ENCODE peak calls at places on chromosome 13, in eight cellular contexts. J is psoas muscle; W is PC-3; U is naive thymus-derived CD4-positive, alpha-beta T cell; Y is heart right ventricle; X is osteoblast; R is suprapubic skin; Z is mucosa of descending colon. K is an unnamed sample. For H3K9me3 and H3K4me1, the result is how much of the 10 kb centered on the place peaks cover.

GRCh38 chr13:29540334-29540733 is 55.2 kb downstream of the SLC7A1 start:
- DNase-seq in J (no peak), W (no peak), U (no peak), Y (no peak), X (no peak), R (no peak), Z (no peak), K (no peak)

GRCh38 chr13:94896238-94896637 is 183.9 kb upstream of the SOX21 start:
- DNase-seq in J (no peak), W (no peak), U (no peak), Y (no peak), X (no peak), R (no peak), Z (no peak), K (no peak)

GRCh38 chr13:42110410-42111155 is 62.1 kb downstream of the DGKH start:
- DNase-seq in J (no peak), W (peak), U (peak), Y (peak), X (peak), R (no peak), Z (no peak), K (no peak)

GRCh38 chr13:21657538-21657937 is 13.3 kb upstream of the FGF9 start:
- DNase-seq in J (no peak), W (peak), U (no peak), Y (no peak), X (no peak), R (no peak), Z (no peak), K (no peak)

GRCh38 chr13:41693434-41693833 is 236.1 kb downstream of the RGCC start:
- DNase-seq in J (no peak), W (no peak), U (no peak), Y (no peak), X (no peak), R (no peak), Z (no peak), K (no peak)

GRCh38 chr13:40377783-40378182 is 288.7 kb downstream of the FOXO1 start:
- DNase-seq in J (no peak), W (no peak), U (no peak), Y (no peak), X (peak), R (no peak), Z (no peak), K (no peak)

GRCh38 chr13:44322928-44323327 is 50.7 kb upstream of the SERP2 start:
- DNase-seq in J (no peak), W (peak), U (no peak), Y (no peak), X (no peak), R (no peak), Z (no peak), K (no peak)

GRCh38 chr13:39876258-39876657 is 220.8 kb downstream of the COG6 start:
- DNase-seq in J (no peak), W (peak), U (no peak), Y (no peak), X (peak), R (no peak), Z (no peak), K (no peak)

GRCh38 chr13:75736132-75736531 is 100.0 kb downstream of the LMO7 start:
- DNase-seq in J (no peak), W (no peak), U (no peak), Y (no peak), X (no peak), R (no peak), Z (no peak), K (no peak)

GRCh38 chr13:29844441-29844840 is 6.0 kb downstream of the UBL3 start:
- DNase-seq in J (no peak), W (no peak), U (no peak), Y (no peak), X (no peak), R (no peak), Z (no peak), K (no peak)

GRCh38 chr13:75870397-75870801 is 234.3 kb downstream of the LMO7 start:
- DNase-seq in J (no peak), W (peak), U (peak), Y (no peak), X (peak), R (no peak), Z (no peak), K (no peak)

GRCh38 chr13:44437356-44438233 is 64.0 kb downstream of the SERP2 start:
- DNase-seq in J (no peak), W (peak), U (peak), Y (no peak), X (no peak), R (no peak), Z (no peak), K (no peak)

GRCh38 chr13:66660013-66660804 is 569.9 kb downstream of the PCDH9 start:
- DNase-seq in J (no peak), W (peak), U (no peak), Y (no peak), X (peak), R (no peak), Z (no peak), K (no peak)

GRCh38 chr13:42814868-42815267 is 33.5 kb downstream of the FAM216B start:
- DNase-seq in J (no peak), W (peak), U (no peak), Y (no peak), X (peak), R (no peak), Z (no peak), K (no peak)

GRCh38 chr13:50409186-50409585 is 393.9 kb downstream of the KCNRG start:
- DNase-seq in J (no peak), W (no peak), U (no peak), Y (no peak), X (no peak), R (no peak), Z (no peak), K (no peak)

GRCh38 chr13:65679240-65679639 is 1550.9 kb downstream of the PCDH9 start:
- DNase-seq in J (no peak), W (no peak), U (no peak), Y (no peak), X (peak), R (no peak), Z (no peak), K (no peak)

GRCh38 chr13:75541287-75541686 is 3.6 kb upstream of the COMMD6 start:
- DNase-seq in J (no peak), W (no peak), U (no peak), Y (no peak), X (no peak), R (no peak), Z (no peak), K (no peak)

GRCh38 chr13:90800082-90800746 is 547.3 kb upstream of the MIR17HG start:
- DNase-seq in J (peak), W (no peak), U (no peak), Y (peak), X (no peak), R (no peak), Z (peak), K (peak)

GRCh38 chr13:77584111-77584510 is 48.6 kb downstream of the SCEL start:
- DNase-seq in J (no peak), W (no peak), U (no peak), Y (no peak), X (no peak), R (peak), Z (no peak), K (no peak)

GRCh38 chr13:28059214-28059613 is 41.2 kb downstream of the FLT3 start:
- DNase-seq in J (no peak), W (peak), U (peak), Y (peak), X (no peak), R (no peak), Z (peak), K (peak)

GRCh38 chr13:58495668-58496067 is 864.1 kb downstream of the PCDH17 start:
- DNase-seq in J (no peak), W (no peak), U (no peak), Y (no peak), X (no peak), R (no peak), Z (no peak), K (no peak)

GRCh38 chr13:102198418-102199322 is 203.2 kb downstream of the FGF14 start:
- DNase-seq in J (no peak), W (peak), U (no peak), Y (no peak), X (peak), R (no peak), Z (no peak), K (no peak)

GRCh38 chr13:55038230-55038629 is 2009.6 kb downstream of the OLFM4 start:
- DNase-seq in J (no peak), W (no peak), U (no peak), Y (no peak), X (no peak), R (no peak), Z (no peak), K (no peak)

GRCh38 chr13:29472317-29472961 is 123.0 kb downstream of the SLC7A1 start:
- DNase-seq in J (no peak), W (peak), U (peak), Y (peak), X (no peak), R (no peak), Z (peak), K (peak)

GRCh38 chr13:44576396-44577235 is 486 bp upstream of the TSC22D1 start:
- DNase-seq in J (no peak), W (no peak), U (no peak), Y (no peak), X (no peak), R (peak), Z (peak), K (peak)

GRCh38 chr13:99468971-99469545 is 32.2 kb upstream of the TM9SF2 start:
- DNase-seq in J (no peak), W (no peak), U (no peak), Y (no peak), X (no peak), R (no peak), Z (no peak), K (no peak)

GRCh38 chr13:19075418-19075817 is 106.2 kb downstream of the TUBA3C start:
- DNase-seq in J (no peak), W (no peak), U (no peak), Y (no peak), X (no peak), R (no peak), Z (no peak), K (no peak)
- H3K9me3 ChIP-seq in J (under half), W (under half), U (under half), Y (under half), X (under half), R (under half), Z (under half), K (under half)

GRCh38 chr13:33388254-33388998 is 102.9 kb upstream of the STARD13 start:
- DNase-seq in J (no peak), W (no peak), U (no peak), Y (no peak), X (no peak), R (no peak), Z (no peak), K (no peak)

GRCh38 chr13:33381906-33382305 is 96.4 kb upstream of the STARD13 start:
- DNase-seq in J (no peak), W (no peak), U (no peak), Y (no peak), X (no peak), R (no peak), Z (no peak), K (no peak)

GRCh38 chr13:33380487-33381079 is 95.0 kb upstream of the STARD13 start:
- DNase-seq in J (no peak), W (no peak), U (no peak), Y (no peak), X (no peak), R (no peak), Z (no peak), K (no peak)

GRCh38 chr13:33379597-33379996 is 94.0 kb upstream of the STARD13 start:
- DNase-seq in J (no peak), W (no peak), U (no peak), Y (no peak), X (no peak), R (no peak), Z (no peak), K (no peak)

GRCh38 chr13:33383724-33384577 is 98.4 kb upstream of the STARD13 start:
- DNase-seq in J (no peak), W (no peak), U (no peak), Y (no peak), X (no peak), R (no peak), Z (no peak), K (no peak)
- H3K4me1 ChIP-seq in J (under half), W (under half), U (under half), Y (under half), X (under half), R (under half), Z (under half), K (under half)

GRCh38 chr13:110281736-110282135 is 25.2 kb downstream of the COL4A1 start:
- DNase-seq in J (no peak), W (no peak), U (no peak), Y (no peak), X (no peak), R (no peak), Z (no peak), K (no peak)
- H3K9me3 ChIP-seq in J (under half), W (under half), U (under half), Y (under half), X (under half), R (under half), Z (under half), K (under half)

GRCh38 chr13:113855931-113856715 is 7.8 kb downstream of the GAS6 start:
- DNase-seq in J (no peak), W (no peak), U (no peak), Y (peak), X (peak), R (peak), Z (no peak), K (no peak)

GRCh38 chr13:113852536-113853517 is 11.0 kb downstream of the GAS6 start:
- DNase-seq in J (peak), W (no peak), U (no peak), Y (peak), X (peak), R (peak), Z (no peak), K (no peak)

GRCh38 chr13:113853518-113854237 is 10.2 kb downstream of the GAS6 start:
- DNase-seq in J (peak), W (no peak), U (no peak), Y (peak), X (peak), R (no peak), Z (no peak), K (peak)

GRCh38 chr13:113855012-113855921 is 8.6 kb downstream of the GAS6 start:
- DNase-seq in J (peak), W (no peak), U (no peak), Y (peak), X (peak), R (peak), Z (peak), K (no peak)

GRCh38 chr13:113854238-113855011 is 9.5 kb downstream of the GAS6 start:
- DNase-seq in J (peak), W (no peak), U (no peak), Y (peak), X (peak), R (peak), Z (peak), K (peak)
- H3K4me1 ChIP-seq in J (half or more), W (under half), U (under half), Y (half or more), X (half or more), R (half or more), Z (half or more), K (under half)

GRCh38 chr13:19020988-19021387 is 160.6 kb downstream of the TUBA3C start:
- DNase-seq in J (no peak), W (no peak), U (no peak), Y (no peak), X (no peak), R (no peak), Z (no peak), K (no peak)
- H3K9me3 ChIP-seq in J (under half), W (under half), U (under half), Y (under half), X (under half), R (under half), Z (half or more), K (under half)

DNA sequence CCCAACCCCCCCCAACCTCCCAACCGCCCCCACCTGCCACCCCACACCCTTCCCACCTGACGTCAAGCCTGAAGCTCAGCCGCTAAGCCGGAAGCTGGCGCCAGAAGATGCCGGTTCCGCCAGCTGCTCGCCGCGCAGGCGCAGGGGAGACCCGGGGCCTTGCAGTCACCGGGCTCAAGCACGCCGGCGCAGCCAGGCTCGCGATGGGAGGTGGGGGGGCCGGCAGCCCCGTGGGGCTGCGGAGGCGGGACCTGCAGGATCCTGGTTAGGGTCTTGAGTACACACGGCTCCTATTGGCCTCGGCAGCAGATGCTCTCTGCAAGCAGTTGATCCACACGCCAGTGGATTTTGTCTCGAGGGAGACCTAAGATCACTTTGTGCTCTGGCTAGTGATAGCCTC is at the start of gene LIG4:
- DNase-seq in J (peak), W (peak), U (peak), Y (peak), X (peak), R (peak), Z (peak), K (peak)
- H3K4me1 ChIP-seq in J (under half), W (under half), U (under half), Y (under half), X (under half), R (half or more), Z (under half), K (under half)

GRCh38 chr13:105878119-105878518 is 657.3 kb downstream of the EFNB2 start:
- DNase-seq in J (no peak), W (no peak), U (no peak), Y (no peak), X (no peak), R (no peak), Z (no peak), K (no peak)
- H3K9me3 ChIP-seq in J (under half), W (under half), U (under half), Y (under half), X (under half), R (under half), Z (under half), K (under half)

GRCh38 chr13:36362251-36362650 is 16.1 kb upstream of the SPART start:
- DNase-seq in J (no peak), W (peak), U (no peak), Y (no peak), X (peak), R (no peak), Z (no peak), K (no peak)
- H3K4me1 ChIP-seq in J (under half), W (under half), U (under half), Y (under half), X (under half), R (under half), Z (under half), K (under half)

DNA sequence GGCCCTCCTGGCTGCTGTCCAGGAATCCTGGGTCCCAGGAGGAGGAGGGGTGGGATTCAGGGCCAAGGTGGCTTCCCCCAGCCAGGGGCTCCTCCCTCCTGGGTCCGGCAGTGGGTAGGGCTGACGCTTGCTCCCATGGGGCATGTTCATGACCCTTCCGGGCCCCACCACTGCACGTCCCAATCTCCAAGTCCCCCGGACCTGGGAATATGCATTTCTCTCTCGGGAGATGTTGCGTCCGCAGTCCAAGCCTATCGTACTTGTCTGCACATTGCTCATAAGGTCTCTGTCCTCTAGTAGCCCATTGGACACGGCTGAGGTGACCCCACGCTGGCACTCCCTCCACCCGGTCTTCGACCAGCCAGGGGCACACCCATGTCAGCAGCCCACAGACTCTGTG is 192.3 kb downstream of the TEX29 start:
- DNase-seq in J (no peak), W (no peak), U (no peak), Y (no peak), X (peak), R (no peak), Z (no peak), K (no peak)
- H3K9me3 ChIP-seq in J (under half), W (under half), U (under half), Y (under half), X (under half), R (under half), Z (under half), K (under half)

K was measured in right cardiac atrium.